ENCODE peak calls at places on chromosome 18, in five cellular contexts. A, D, O, G and K are unnamed samples.

GRCh38 chr18:67778016-67778415 is 261.5 kb upstream of the DSEL start:
- DNase-seq in A (no peak), D (peak), O (no peak), G (no peak), K (no peak)

GRCh38 chr18:73979742-73980141 is 167.9 kb downstream of the FBXO15 start:
- DNase-seq in A (peak), D (peak), O (no peak), G (peak), K (peak)

GRCh38 chr18:67766930-67767329 is 250.4 kb upstream of the DSEL start:
- DNase-seq in A (peak), D (peak), O (no peak), G (peak), K (peak)

GRCh38 chr18:44826418-44827259 is 146.0 kb downstream of the SETBP1 start:
- DNase-seq in A (peak), D (peak), O (peak), G (peak), K (peak)

GRCh38 chr18:28127228-28127627 is 49.7 kb downstream of the CDH2 start:
- DNase-seq in A (no peak), D (no peak), O (no peak), G (no peak), K (no peak)

GRCh38 chr18:58321986-58322385 is 278.0 kb downstream of the NEDD4L start:
- DNase-seq in A (peak), D (peak), O (peak), G (peak), K (peak)

GRCh38 chr18:74234326-74235171 is 57.2 kb downstream of the CYB5A start:
- DNase-seq in A (peak), D (peak), O (peak), G (peak), K (peak)

GRCh38 chr18:2850816-2851215 is 4.0 kb downstream of the EMILIN2 start:
- DNase-seq in A (no peak), D (no peak), O (no peak), G (peak), K (no peak)

GRCh38 chr18:26096852-26097251 is 6.4 kb upstream of the SS18 start:
- DNase-seq in A (no peak), D (no peak), O (no peak), G (no peak), K (no peak)

GRCh38 chr18:54805571-54806334 is 22.5 kb upstream of the RAB27B start:
- DNase-seq in A (peak), D (peak), O (no peak), G (peak), K (peak)

DNA sequence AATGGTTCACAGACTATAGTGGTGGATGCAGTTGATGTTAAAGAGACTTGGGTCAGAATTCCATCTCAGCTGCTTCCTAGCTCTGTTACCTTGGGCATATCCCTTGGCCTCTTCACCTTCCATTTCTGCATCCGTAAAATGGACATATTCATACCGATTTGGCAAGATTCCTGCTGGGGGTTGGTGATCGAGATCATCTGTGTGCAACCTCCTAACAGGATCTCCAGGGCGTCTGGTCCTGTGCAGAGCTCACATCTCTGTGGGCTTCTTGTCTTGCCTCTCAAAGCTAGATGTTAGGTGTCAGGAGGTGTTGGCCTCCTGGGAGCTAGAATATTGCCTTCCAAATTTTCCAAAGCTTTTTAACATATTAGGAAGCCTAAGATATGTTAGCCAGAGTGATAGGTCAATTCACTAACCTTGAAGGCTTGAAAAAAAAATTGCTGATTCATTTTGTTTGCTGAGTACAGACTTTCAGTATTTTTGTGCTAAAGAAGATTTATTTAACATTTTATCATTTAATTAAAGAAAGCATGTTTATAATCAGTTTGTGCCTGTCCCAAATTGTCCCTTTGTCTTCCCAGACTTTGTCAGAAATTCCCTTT is 69.7 kb upstream of the ZNF516 start:
- DNase-seq in A (peak), D (peak), O (no peak), G (peak), K (no peak)
- H3K4me3 ChIP-seq in A (peak), D (peak), O (peak), G (no peak), K (peak)

DNA sequence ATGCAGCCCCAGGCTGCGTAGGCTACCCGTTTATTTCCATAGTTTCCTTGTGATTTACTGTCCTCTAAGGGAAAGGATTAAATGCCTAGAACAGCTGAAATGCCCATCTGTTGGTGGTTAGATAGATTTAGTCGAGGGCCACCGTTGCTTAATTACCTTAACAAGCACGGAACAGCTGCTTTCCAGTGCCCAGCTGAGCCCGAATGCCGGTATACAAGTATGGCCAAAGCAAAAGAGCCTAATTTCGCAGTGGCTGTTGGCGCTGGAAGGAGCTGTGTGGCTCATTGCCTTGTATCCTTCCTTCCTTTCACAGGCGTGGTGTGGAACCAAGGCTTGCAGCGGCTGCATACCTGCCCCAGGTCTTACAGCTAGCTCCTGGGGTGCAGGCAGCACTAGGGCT is 109.1 kb downstream of the CABLES1 start:
- DNase-seq in A (no peak), D (no peak), O (no peak), G (no peak), K (peak)
- H3K4me3 ChIP-seq in A (no peak), D (no peak), O (no peak), G (no peak), K (no peak)

GRCh38 chr18:43031169-43031568 is 84.3 kb downstream of the RIT2 start:
- DNase-seq in A (peak), D (no peak), O (no peak), G (no peak), K (no peak)

GRCh38 chr18:43029414-43029813 is 86.1 kb downstream of the RIT2 start:
- DNase-seq in A (no peak), D (no peak), O (no peak), G (no peak), K (no peak)

GRCh38 chr18:43034683-43035500 is 80.6 kb downstream of the RIT2 start:
- DNase-seq in A (no peak), D (no peak), O (no peak), G (no peak), K (no peak)
- H3K4me3 ChIP-seq in A (no peak), D (no peak), O (no peak), G (no peak), K (no peak)

GRCh38 chr18:13281406-13281805 is 62.8 kb downstream of the LDLRAD4 start:
- DNase-seq in A (no peak), D (no peak), O (no peak), G (no peak), K (no peak)
- H3K4me3 ChIP-seq in A (no peak), D (no peak), O (no peak), G (no peak), K (no peak)

DNA sequence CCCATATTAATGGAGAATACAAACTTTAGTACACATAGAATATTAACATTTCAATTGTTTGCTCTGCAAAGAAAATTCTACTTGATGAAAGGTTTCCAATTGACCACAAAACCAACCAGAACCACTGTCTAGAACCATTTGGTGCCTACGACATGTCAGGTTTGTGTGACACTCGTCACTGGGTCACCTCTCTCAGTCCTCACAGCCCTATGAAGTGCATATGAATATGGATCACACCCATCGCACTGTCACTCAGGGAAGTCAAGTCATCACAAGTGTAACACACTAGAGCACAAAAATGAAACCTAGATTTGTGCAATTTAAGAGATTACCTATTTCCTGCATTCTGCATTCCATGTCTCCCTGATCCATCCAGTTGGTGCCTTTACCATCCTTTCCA is 43.7 kb downstream of the PTPN2 start:
- DNase-seq in A (no peak), D (no peak), O (no peak), G (no peak), K (no peak)
- H3K4me3 ChIP-seq in A (no peak), D (no peak), O (no peak), G (no peak), K (no peak)